ENCODE peak calls at places on chromosomes 7 and 10, in ten cellular contexts. One of them, this sample, is unnamed.

GRCh38 chr7:29106128-29106988 is 40.0 kb downstream of the CPVL start:
- DNase-seq in CD4-positive, alpha-beta T cell: no peak
- DNase-seq in upper lobe of right lung: no peak
- DNase-seq in glutamatergic neuron: no peak
- DNase-seq in heart left ventricle: no peak
- DNase-seq in WERI-Rb-1: peak; percentile 26
- DNase-seq in AG09309: peak; percentile 37
- DNase-seq in HFFc6: peak; percentile 68
- DNase-seq in epithelial cell of esophagus: peak; percentile 72
- DNase-seq in mucosa of descending colon: no peak
- DNase-seq in this sample: no peak

GRCh38 chr7:140645166-140645565 is 4.6 kb upstream of the DENND2A start:
- DNase-seq in CD4-positive, alpha-beta T cell: no peak
- DNase-seq in upper lobe of right lung: peak; percentile 46
- DNase-seq in glutamatergic neuron: no peak
- DNase-seq in heart left ventricle: no peak
- DNase-seq in WERI-Rb-1: peak; percentile 44
- DNase-seq in AG09309: no peak
- DNase-seq in HFFc6: no peak
- DNase-seq in epithelial cell of esophagus: no peak
- DNase-seq in mucosa of descending colon: no peak
- DNase-seq in this sample: no peak

GRCh38 chr10:70458329-70459060 is 17.0 kb upstream of the NODAL start:
- DNase-seq in CD4-positive, alpha-beta T cell: peak; percentile 18
- DNase-seq in upper lobe of right lung: peak; percentile 86
- DNase-seq in glutamatergic neuron: peak; percentile 64
- DNase-seq in heart left ventricle: peak; percentile 82
- DNase-seq in WERI-Rb-1: peak; percentile 71
- DNase-seq in AG09309: peak; percentile 24
- DNase-seq in HFFc6: peak; percentile 68
- DNase-seq in epithelial cell of esophagus: peak; percentile 69
- DNase-seq in mucosa of descending colon: peak; percentile 69
- DNase-seq in this sample: peak; percentile 62

GRCh38 chr10:44986670-44987069 is 8.1 kb upstream of the DEPP1 start:
- DNase-seq in CD4-positive, alpha-beta T cell: no peak
- DNase-seq in upper lobe of right lung: no peak
- DNase-seq in glutamatergic neuron: no peak
- DNase-seq in heart left ventricle: no peak
- DNase-seq in WERI-Rb-1: no peak
- DNase-seq in AG09309: no peak
- DNase-seq in HFFc6: no peak
- DNase-seq in epithelial cell of esophagus: no peak
- DNase-seq in mucosa of descending colon: no peak
- DNase-seq in this sample: no peak

GRCh38 chr7:22357311-22358175 is 589 bp upstream of the RAPGEF5 start:
- DNase-seq in CD4-positive, alpha-beta T cell: no peak
- DNase-seq in upper lobe of right lung: no peak
- DNase-seq in glutamatergic neuron: no peak
- DNase-seq in heart left ventricle: no peak
- DNase-seq in WERI-Rb-1: no peak
- DNase-seq in AG09309: no peak
- DNase-seq in HFFc6: no peak
- DNase-seq in epithelial cell of esophagus: peak; percentile 99
- DNase-seq in mucosa of descending colon: peak; percentile 42
- DNase-seq in this sample: no peak

GRCh38 chr10:103599907-103600306 is 106.4 kb downstream of the NEURL1 start:
- DNase-seq in CD4-positive, alpha-beta T cell: no peak
- DNase-seq in upper lobe of right lung: no peak
- DNase-seq in glutamatergic neuron: no peak
- DNase-seq in heart left ventricle: no peak
- DNase-seq in WERI-Rb-1: no peak
- DNase-seq in AG09309: no peak
- DNase-seq in HFFc6: no peak
- DNase-seq in epithelial cell of esophagus: no peak
- DNase-seq in mucosa of descending colon: no peak
- DNase-seq in this sample: no peak

GRCh38 chr7:71601840-71602239 is 469.9 kb downstream of the GALNT17 start:
- DNase-seq in CD4-positive, alpha-beta T cell: no peak
- DNase-seq in upper lobe of right lung: no peak
- DNase-seq in glutamatergic neuron: peak; percentile 77
- DNase-seq in heart left ventricle: no peak
- DNase-seq in WERI-Rb-1: no peak
- DNase-seq in AG09309: no peak
- DNase-seq in HFFc6: no peak
- DNase-seq in epithelial cell of esophagus: no peak
- DNase-seq in mucosa of descending colon: no peak
- DNase-seq in this sample: no peak

GRCh38 chr7:24052572-24053223 is 231.3 kb upstream of the NPY start:
- DNase-seq in CD4-positive, alpha-beta T cell: no peak
- DNase-seq in upper lobe of right lung: no peak
- DNase-seq in glutamatergic neuron: no peak
- DNase-seq in heart left ventricle: no peak
- DNase-seq in WERI-Rb-1: no peak
- DNase-seq in AG09309: peak; percentile 37
- DNase-seq in HFFc6: peak; percentile 85
- DNase-seq in epithelial cell of esophagus: peak; percentile 77
- DNase-seq in mucosa of descending colon: no peak
- DNase-seq in this sample: no peak

GRCh38 chr10:100746413-100746931 is 1.1 kb downstream of the PAX2 start:
- DNase-seq in CD4-positive, alpha-beta T cell: no peak
- DNase-seq in upper lobe of right lung: no peak
- DNase-seq in glutamatergic neuron: no peak
- DNase-seq in heart left ventricle: no peak
- DNase-seq in WERI-Rb-1: no peak
- DNase-seq in AG09309: no peak
- DNase-seq in HFFc6: no peak
- DNase-seq in epithelial cell of esophagus: no peak
- DNase-seq in mucosa of descending colon: no peak
- DNase-seq in this sample: no peak

GRCh38 chr10:113538131-113538530 is 14.7 kb upstream of the HABP2 start:
- DNase-seq in CD4-positive, alpha-beta T cell: no peak
- DNase-seq in upper lobe of right lung: no peak
- DNase-seq in glutamatergic neuron: no peak
- DNase-seq in heart left ventricle: no peak
- DNase-seq in WERI-Rb-1: no peak
- DNase-seq in AG09309: no peak
- DNase-seq in HFFc6: no peak
- DNase-seq in epithelial cell of esophagus: peak; percentile 27
- DNase-seq in mucosa of descending colon: no peak
- DNase-seq in this sample: no peak

GRCh38 chr10:93440591-93441012 is 41.5 kb downstream of the MYOF start:
- DNase-seq in CD4-positive, alpha-beta T cell: no peak
- DNase-seq in upper lobe of right lung: no peak
- DNase-seq in glutamatergic neuron: no peak
- DNase-seq in heart left ventricle: no peak
- DNase-seq in WERI-Rb-1: no peak
- DNase-seq in AG09309: no peak
- DNase-seq in HFFc6: peak; percentile 75
- DNase-seq in epithelial cell of esophagus: no peak
- DNase-seq in mucosa of descending colon: no peak
- DNase-seq in this sample: no peak

GRCh38 chr7:21526007-21526406 is 16.8 kb upstream of the DNAH11 start:
- DNase-seq in CD4-positive, alpha-beta T cell: no peak
- DNase-seq in upper lobe of right lung: no peak
- DNase-seq in glutamatergic neuron: no peak
- DNase-seq in heart left ventricle: no peak
- DNase-seq in WERI-Rb-1: no peak
- DNase-seq in AG09309: no peak
- DNase-seq in HFFc6: no peak
- DNase-seq in epithelial cell of esophagus: peak; percentile 14
- DNase-seq in mucosa of descending colon: no peak
- DNase-seq in this sample: no peak

DNA sequence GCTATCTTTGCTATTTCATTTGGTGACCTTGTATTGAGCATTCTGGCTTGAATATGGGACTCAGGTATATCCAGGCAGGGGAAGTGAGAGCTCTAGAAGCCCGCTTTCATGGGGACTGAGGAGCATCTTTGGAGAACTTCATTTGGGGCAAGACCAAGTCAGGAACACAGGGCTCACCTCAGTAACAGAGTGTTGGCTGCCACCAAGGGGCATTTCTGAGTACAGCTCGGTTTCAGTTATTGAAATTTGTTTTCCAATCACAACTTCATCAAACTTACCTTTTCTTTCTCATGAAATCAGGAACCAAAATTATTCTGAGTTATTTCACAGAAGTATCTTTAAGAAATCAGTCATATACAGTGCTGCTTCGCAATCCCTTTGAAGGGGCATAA is 337.2 kb downstream of the C7orf25 start:
- DNase-seq in CD4-positive, alpha-beta T cell: no peak
- DNase-seq in upper lobe of right lung: no peak
- DNase-seq in glutamatergic neuron: no peak
- DNase-seq in heart left ventricle: no peak
- DNase-seq in WERI-Rb-1: no peak
- DNase-seq in AG09309: no peak
- DNase-seq in HFFc6: no peak
- DNase-seq in epithelial cell of esophagus: peak; percentile 41
- DNase-seq in mucosa of descending colon: no peak
- DNase-seq in this sample: no peak
- TF ChIP-seq CTCF in CD4-positive, alpha-beta T cell: no peak
- TF ChIP-seq CTCF in upper lobe of right lung: no peak
- TF ChIP-seq CTCF in glutamatergic neuron: no peak
- TF ChIP-seq CTCF in heart left ventricle: no peak
- TF ChIP-seq CTCF in WERI-Rb-1: peak; percentile 46
- TF ChIP-seq CTCF in AG09309: peak; percentile 44
- TF ChIP-seq CTCF in HFFc6: peak; percentile 33
- TF ChIP-seq CTCF in epithelial cell of esophagus: peak; percentile 50
- TF ChIP-seq CTCF in mucosa of descending colon: no peak
- TF ChIP-seq CTCF in this sample: no peak

GRCh38 chr10:74982634-74982982 is 128.8 kb upstream of the SAMD8 start:
- DNase-seq in CD4-positive, alpha-beta T cell: no peak
- DNase-seq in upper lobe of right lung: no peak
- DNase-seq in glutamatergic neuron: no peak
- DNase-seq in heart left ventricle: no peak
- DNase-seq in WERI-Rb-1: no peak
- DNase-seq in AG09309: no peak
- DNase-seq in HFFc6: no peak
- DNase-seq in epithelial cell of esophagus: no peak
- DNase-seq in mucosa of descending colon: no peak
- DNase-seq in this sample: no peak

GRCh38 chr10:74977913-74978847 is 133.3 kb upstream of the SAMD8 start:
- DNase-seq in CD4-positive, alpha-beta T cell: peak; percentile 17
- DNase-seq in upper lobe of right lung: no peak
- DNase-seq in glutamatergic neuron: no peak
- DNase-seq in heart left ventricle: no peak
- DNase-seq in WERI-Rb-1: no peak
- DNase-seq in AG09309: no peak
- DNase-seq in HFFc6: no peak
- DNase-seq in epithelial cell of esophagus: no peak
- DNase-seq in mucosa of descending colon: no peak
- DNase-seq in this sample: no peak

GRCh38 chr10:74977072-74977471 is 134.4 kb upstream of the SAMD8 start:
- DNase-seq in CD4-positive, alpha-beta T cell: no peak
- DNase-seq in upper lobe of right lung: no peak
- DNase-seq in glutamatergic neuron: no peak
- DNase-seq in heart left ventricle: no peak
- DNase-seq in WERI-Rb-1: no peak
- DNase-seq in AG09309: no peak
- DNase-seq in HFFc6: no peak
- DNase-seq in epithelial cell of esophagus: no peak
- DNase-seq in mucosa of descending colon: no peak
- DNase-seq in this sample: no peak

GRCh38 chr10:74983383-74983782 is 128.1 kb upstream of the SAMD8 start:
- DNase-seq in CD4-positive, alpha-beta T cell: no peak
- DNase-seq in upper lobe of right lung: no peak
- DNase-seq in glutamatergic neuron: no peak
- DNase-seq in heart left ventricle: no peak
- DNase-seq in WERI-Rb-1: no peak
- DNase-seq in AG09309: no peak
- DNase-seq in HFFc6: no peak
- DNase-seq in epithelial cell of esophagus: peak; percentile 6
- DNase-seq in mucosa of descending colon: no peak
- DNase-seq in this sample: no peak

GRCh38 chr10:74981831-74982633 is 129.4 kb upstream of the SAMD8 start:
- DNase-seq in CD4-positive, alpha-beta T cell: no peak
- DNase-seq in upper lobe of right lung: no peak
- DNase-seq in glutamatergic neuron: no peak
- DNase-seq in heart left ventricle: no peak
- DNase-seq in WERI-Rb-1: peak; percentile 14
- DNase-seq in AG09309: no peak
- DNase-seq in HFFc6: no peak
- DNase-seq in epithelial cell of esophagus: no peak
- DNase-seq in mucosa of descending colon: no peak
- DNase-seq in this sample: no peak
- TF ChIP-seq CTCF in CD4-positive, alpha-beta T cell: no peak
- TF ChIP-seq CTCF in upper lobe of right lung: no peak
- TF ChIP-seq CTCF in glutamatergic neuron: no peak
- TF ChIP-seq CTCF in heart left ventricle: no peak
- TF ChIP-seq CTCF in WERI-Rb-1: no peak
- TF ChIP-seq CTCF in AG09309: no peak
- TF ChIP-seq CTCF in HFFc6: no peak
- TF ChIP-seq CTCF in epithelial cell of esophagus: no peak
- TF ChIP-seq CTCF in mucosa of descending colon: no peak
- TF ChIP-seq CTCF in this sample: no peak

DNA sequence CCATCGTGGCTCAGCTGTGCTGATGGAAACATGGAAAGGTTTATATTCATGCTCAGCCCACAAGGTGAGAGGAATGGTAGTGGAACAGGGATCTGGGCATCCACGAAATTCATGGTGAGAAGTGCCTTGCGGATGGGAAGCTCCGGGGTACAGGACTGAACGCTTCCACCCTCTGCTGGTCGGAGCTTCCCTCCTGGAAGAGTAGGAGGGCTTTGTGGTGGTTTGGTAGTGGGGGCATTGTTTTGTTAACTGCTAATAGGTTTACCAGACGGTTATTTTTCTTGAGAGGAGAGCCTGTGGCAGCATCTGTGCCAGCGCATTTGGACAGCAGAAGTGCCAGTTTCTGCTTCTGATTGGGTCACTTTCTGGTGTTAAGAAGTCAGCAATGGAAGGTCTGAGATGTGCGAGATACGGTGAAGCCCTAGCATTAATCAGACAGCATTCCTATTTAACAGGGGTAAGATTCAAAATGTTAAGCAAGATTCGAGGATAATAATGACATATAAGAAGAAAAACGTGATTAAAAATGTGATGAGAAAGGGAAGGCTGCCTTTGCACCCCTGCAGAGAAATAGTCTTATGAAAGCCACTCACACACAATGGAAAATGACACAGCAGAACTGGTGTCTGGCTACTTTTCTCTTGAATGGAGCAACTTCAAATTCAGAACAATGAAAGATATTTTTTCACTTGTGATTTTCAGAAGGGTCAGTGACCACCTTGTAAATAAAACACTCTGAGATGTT is 17.7 kb downstream of the ABCA13 start:
- DNase-seq in CD4-positive, alpha-beta T cell: no peak
- DNase-seq in upper lobe of right lung: no peak
- DNase-seq in glutamatergic neuron: no peak
- DNase-seq in heart left ventricle: no peak
- DNase-seq in WERI-Rb-1: no peak
- DNase-seq in AG09309: no peak
- DNase-seq in HFFc6: no peak
- DNase-seq in epithelial cell of esophagus: no peak
- DNase-seq in mucosa of descending colon: no peak
- DNase-seq in this sample: no peak
- TF ChIP-seq CTCF in CD4-positive, alpha-beta T cell: no peak
- TF ChIP-seq CTCF in upper lobe of right lung: no peak
- TF ChIP-seq CTCF in glutamatergic neuron: no peak
- TF ChIP-seq CTCF in heart left ventricle: no peak
- TF ChIP-seq CTCF in WERI-Rb-1: no peak
- TF ChIP-seq CTCF in AG09309: no peak
- TF ChIP-seq CTCF in HFFc6: no peak
- TF ChIP-seq CTCF in epithelial cell of esophagus: no peak
- TF ChIP-seq CTCF in mucosa of descending colon: no peak
- TF ChIP-seq CTCF in this sample: no peak

GRCh38 chr7:98294798-98295382 is 13.4 kb downstream of the BRI3 start:
- DNase-seq in CD4-positive, alpha-beta T cell: no peak
- DNase-seq in upper lobe of right lung: peak; percentile 77
- DNase-seq in glutamatergic neuron: peak; percentile 90
- DNase-seq in heart left ventricle: peak; percentile 52
- DNase-seq in WERI-Rb-1: peak; percentile 76
- DNase-seq in AG09309: no peak
- DNase-seq in HFFc6: peak; percentile 39
- DNase-seq in epithelial cell of esophagus: peak; percentile 77
- DNase-seq in mucosa of descending colon: peak; percentile 80
- DNase-seq in this sample: no peak
- TF ChIP-seq CTCF in CD4-positive, alpha-beta T cell: peak; percentile 19
- TF ChIP-seq CTCF in upper lobe of right lung: peak; percentile 55
- TF ChIP-seq CTCF in glutamatergic neuron: peak; percentile 79
- TF ChIP-seq CTCF in heart left ventricle: peak; percentile 62
- TF ChIP-seq CTCF in WERI-Rb-1: peak; percentile 88
- TF ChIP-seq CTCF in AG09309: peak; percentile 74
- TF ChIP-seq CTCF in HFFc6: peak; percentile 88
- TF ChIP-seq CTCF in epithelial cell of esophagus: peak; percentile 81
- TF ChIP-seq CTCF in mucosa of descending colon: peak; percentile 38
- TF ChIP-seq CTCF in this sample: peak; percentile 52

This sample was measured in CD14-positive monocyte.